ENCODE peak calls at places on chromosome 18, in five cellular contexts. One of them, this sample, is unnamed.

GRCh38 chr18:54881229-54881753 is 53.0 kb downstream of the RAB27B start:
- DNase-seq in astrocyte of the spinal cord: no peak
- DNase-seq in fibroblast of mammary gland: no peak
- DNase-seq in K562: no peak
- DNase-seq in right cardiac atrium: no peak
- DNase-seq in this sample: no peak

GRCh38 chr18:78649421-78649820 is 330.2 kb upstream of the SALL3 start:
- DNase-seq in astrocyte of the spinal cord: no peak
- DNase-seq in fibroblast of mammary gland: no peak
- DNase-seq in K562: no peak
- DNase-seq in right cardiac atrium: no peak
- DNase-seq in this sample: no peak

GRCh38 chr18:31386683-31387082 is 10.1 kb downstream of the DSG4 start:
- DNase-seq in astrocyte of the spinal cord: no peak
- DNase-seq in fibroblast of mammary gland: no peak
- DNase-seq in K562: no peak
- DNase-seq in right cardiac atrium: no peak
- DNase-seq in this sample: peak

GRCh38 chr18:76592981-76593381 is 97.9 kb upstream of the ZNF516 start:
- DNase-seq in astrocyte of the spinal cord: no peak
- DNase-seq in fibroblast of mammary gland: no peak
- DNase-seq in K562: no peak
- DNase-seq in right cardiac atrium: no peak
- DNase-seq in this sample: no peak

GRCh38 chr18:78722391-78722790 is 257.2 kb upstream of the SALL3 start:
- DNase-seq in astrocyte of the spinal cord: no peak
- DNase-seq in fibroblast of mammary gland: no peak
- DNase-seq in K562: no peak
- DNase-seq in right cardiac atrium: no peak
- DNase-seq in this sample: no peak

GRCh38 chr18:67302043-67302442 is 214.5 kb downstream of the DSEL start:
- DNase-seq in astrocyte of the spinal cord: peak
- DNase-seq in fibroblast of mammary gland: peak
- DNase-seq in K562: no peak
- DNase-seq in right cardiac atrium: no peak
- DNase-seq in this sample: no peak

GRCh38 chr18:44777429-44778192 is 96.9 kb downstream of the SETBP1 start:
- DNase-seq in astrocyte of the spinal cord: no peak
- DNase-seq in fibroblast of mammary gland: no peak
- DNase-seq in K562: no peak
- DNase-seq in right cardiac atrium: peak
- DNase-seq in this sample: no peak

GRCh38 chr18:36419913-36420531 is 122.5 kb downstream of the FHOD3 start:
- DNase-seq in astrocyte of the spinal cord: no peak
- DNase-seq in fibroblast of mammary gland: peak
- DNase-seq in K562: no peak
- DNase-seq in right cardiac atrium: no peak
- DNase-seq in this sample: no peak

GRCh38 chr18:73462092-73462491 is 594.3 kb upstream of the NETO1 start:
- DNase-seq in astrocyte of the spinal cord: peak
- DNase-seq in fibroblast of mammary gland: peak
- DNase-seq in K562: no peak
- DNase-seq in right cardiac atrium: no peak
- DNase-seq in this sample: no peak

GRCh38 chr18:55031979-55032378 is 72.7 kb upstream of the CCDC68 start:
- DNase-seq in astrocyte of the spinal cord: no peak
- DNase-seq in fibroblast of mammary gland: no peak
- DNase-seq in K562: no peak
- DNase-seq in right cardiac atrium: no peak
- DNase-seq in this sample: no peak

GRCh38 chr18:68735498-68736343 is 20.8 kb upstream of the TMX3 start:
- DNase-seq in astrocyte of the spinal cord: peak
- DNase-seq in fibroblast of mammary gland: peak
- DNase-seq in K562: peak
- DNase-seq in right cardiac atrium: no peak
- DNase-seq in this sample: peak

GRCh38 chr18:3604626-3605408 is 154.8 kb downstream of the TGIF1 start:
- DNase-seq in astrocyte of the spinal cord: peak
- DNase-seq in fibroblast of mammary gland: peak
- DNase-seq in K562: no peak
- DNase-seq in right cardiac atrium: no peak
- DNase-seq in this sample: no peak

GRCh38 chr18:51196811-51197660 is 445 bp downstream of the MEX3C start:
- DNase-seq in astrocyte of the spinal cord: peak
- DNase-seq in fibroblast of mammary gland: peak
- DNase-seq in K562: peak
- DNase-seq in right cardiac atrium: peak
- DNase-seq in this sample: peak

GRCh38 chr18:79581911-79582310 is 97.7 kb upstream of the CTDP1 start:
- DNase-seq in astrocyte of the spinal cord: no peak
- DNase-seq in fibroblast of mammary gland: no peak
- DNase-seq in K562: no peak
- DNase-seq in right cardiac atrium: peak
- DNase-seq in this sample: no peak

GRCh38 chr18:55880617-55881016 is 292.6 kb upstream of the TCF4 start:
- DNase-seq in astrocyte of the spinal cord: no peak
- DNase-seq in fibroblast of mammary gland: no peak
- DNase-seq in K562: no peak
- DNase-seq in right cardiac atrium: no peak
- DNase-seq in this sample: no peak

GRCh38 chr18:25229080-25229479 is 122.9 kb downstream of the ZNF521 start:
- DNase-seq in astrocyte of the spinal cord: peak
- DNase-seq in fibroblast of mammary gland: peak
- DNase-seq in K562: peak
- DNase-seq in right cardiac atrium: peak
- DNase-seq in this sample: no peak

GRCh38 chr18:25229858-25230257 is 122.1 kb downstream of the ZNF521 start:
- DNase-seq in astrocyte of the spinal cord: no peak
- DNase-seq in fibroblast of mammary gland: no peak
- DNase-seq in K562: no peak
- DNase-seq in right cardiac atrium: no peak
- DNase-seq in this sample: no peak

GRCh38 chr18:25231327-25231691 is 120.7 kb downstream of the ZNF521 start:
- DNase-seq in astrocyte of the spinal cord: no peak
- DNase-seq in fibroblast of mammary gland: no peak
- DNase-seq in K562: no peak
- DNase-seq in right cardiac atrium: peak
- DNase-seq in this sample: no peak

GRCh38 chr18:25228410-25228809 is 123.6 kb downstream of the ZNF521 start:
- DNase-seq in astrocyte of the spinal cord: no peak
- DNase-seq in fibroblast of mammary gland: no peak
- DNase-seq in K562: no peak
- DNase-seq in right cardiac atrium: no peak
- DNase-seq in this sample: no peak

DNA sequence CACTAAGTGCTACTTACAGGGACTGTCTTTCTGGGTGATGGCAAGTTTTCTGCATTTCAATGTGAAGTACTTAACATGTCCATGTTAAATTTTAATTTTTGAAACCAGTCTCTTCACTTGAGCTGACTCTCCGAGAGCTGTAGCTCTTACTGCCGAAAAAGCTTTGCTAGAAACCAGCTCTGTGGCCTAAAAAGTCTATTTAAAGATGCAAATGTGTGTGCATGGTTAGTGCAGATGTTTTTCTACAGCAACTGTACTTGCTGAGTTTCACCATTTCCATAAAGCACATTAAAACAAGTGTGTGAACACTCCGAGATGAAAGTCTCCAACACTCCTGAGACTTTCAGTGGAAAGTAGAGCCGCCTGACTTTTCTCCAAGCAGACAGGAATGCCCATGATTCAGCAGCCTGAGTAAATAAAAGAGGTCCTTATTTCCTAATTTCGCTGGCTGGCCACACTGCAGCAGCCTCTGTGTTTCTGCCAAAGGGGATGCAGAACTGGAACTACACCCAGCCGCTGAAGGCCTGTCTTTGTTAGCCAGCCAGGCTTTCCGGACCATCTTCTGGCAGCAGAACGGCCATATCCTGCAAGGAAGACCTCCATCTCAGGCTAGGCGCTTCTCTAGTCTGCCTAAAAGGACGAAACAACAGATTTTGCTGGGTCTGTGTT is 121.2 kb downstream of the ZNF521 start:
- DNase-seq in astrocyte of the spinal cord: peak
- DNase-seq in fibroblast of mammary gland: peak
- DNase-seq in K562: no peak
- DNase-seq in right cardiac atrium: peak
- DNase-seq in this sample: no peak
- H3K4me3 ChIP-seq in astrocyte of the spinal cord: no peak
- H3K4me3 ChIP-seq in fibroblast of mammary gland: no peak
- H3K4me3 ChIP-seq in K562: no peak
- H3K4me3 ChIP-seq in right cardiac atrium: no peak
- H3K4me3 ChIP-seq in this sample: no peak

GRCh38 chr18:62937065-62937464 is 221.7 kb downstream of the PHLPP1 start:
- DNase-seq in astrocyte of the spinal cord: no peak
- DNase-seq in fibroblast of mammary gland: peak
- DNase-seq in K562: no peak
- DNase-seq in right cardiac atrium: no peak
- DNase-seq in this sample: no peak

GRCh38 chr18:62938451-62938850 is 223.1 kb downstream of the PHLPP1 start:
- DNase-seq in astrocyte of the spinal cord: no peak
- DNase-seq in fibroblast of mammary gland: no peak
- DNase-seq in K562: no peak
- DNase-seq in right cardiac atrium: no peak
- DNase-seq in this sample: no peak

GRCh38 chr18:62938006-62938405 is 222.7 kb downstream of the PHLPP1 start:
- DNase-seq in astrocyte of the spinal cord: no peak
- DNase-seq in fibroblast of mammary gland: peak
- DNase-seq in K562: no peak
- DNase-seq in right cardiac atrium: no peak
- DNase-seq in this sample: no peak

GRCh38 chr18:62939925-62940324 is 224.6 kb downstream of the PHLPP1 start:
- DNase-seq in astrocyte of the spinal cord: no peak
- DNase-seq in fibroblast of mammary gland: no peak
- DNase-seq in K562: no peak
- DNase-seq in right cardiac atrium: no peak
- DNase-seq in this sample: no peak

DNA sequence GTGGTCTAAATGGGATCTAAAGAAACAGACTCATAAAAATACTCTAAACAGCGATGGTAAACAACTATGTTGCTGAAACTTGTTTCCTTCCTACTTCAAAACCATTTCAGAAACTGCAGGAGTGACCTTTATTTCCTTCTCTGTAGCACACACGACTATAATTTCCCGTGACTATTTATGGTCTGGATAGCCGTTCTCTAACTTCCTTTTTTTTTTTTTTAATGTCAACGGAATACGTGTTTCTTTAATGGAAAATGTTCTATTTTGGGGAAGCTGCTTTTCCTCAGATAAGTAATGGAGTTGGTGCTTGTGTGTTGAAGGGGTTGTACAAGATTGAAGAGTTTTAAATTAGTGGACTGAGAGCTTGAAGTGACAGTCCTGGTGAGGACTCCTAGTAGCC is 224.1 kb downstream of the PHLPP1 start:
- DNase-seq in astrocyte of the spinal cord: no peak
- DNase-seq in fibroblast of mammary gland: no peak
- DNase-seq in K562: no peak
- DNase-seq in right cardiac atrium: no peak
- DNase-seq in this sample: no peak
- H3K4me3 ChIP-seq in astrocyte of the spinal cord: no peak
- H3K4me3 ChIP-seq in fibroblast of mammary gland: no peak
- H3K4me3 ChIP-seq in K562: no peak
- H3K4me3 ChIP-seq in right cardiac atrium: peak
- H3K4me3 ChIP-seq in this sample: no peak

GRCh38 chr18:57809190-57809589 is 6.1 kb upstream of the ATP8B1 start:
- DNase-seq in astrocyte of the spinal cord: no peak
- DNase-seq in fibroblast of mammary gland: no peak
- DNase-seq in K562: no peak
- DNase-seq in right cardiac atrium: no peak
- DNase-seq in this sample: no peak

GRCh38 chr18:57806891-57807280 is 3.8 kb upstream of the ATP8B1 start:
- DNase-seq in astrocyte of the spinal cord: peak
- DNase-seq in fibroblast of mammary gland: peak
- DNase-seq in K562: no peak
- DNase-seq in right cardiac atrium: no peak
- DNase-seq in this sample: no peak

GRCh38 chr18:57805117-57805516 is 2.0 kb upstream of the ATP8B1 start:
- DNase-seq in astrocyte of the spinal cord: no peak
- DNase-seq in fibroblast of mammary gland: no peak
- DNase-seq in K562: no peak
- DNase-seq in right cardiac atrium: no peak
- DNase-seq in this sample: no peak

GRCh38 chr18:57806201-57806890 is 3.2 kb upstream of the ATP8B1 start:
- DNase-seq in astrocyte of the spinal cord: no peak
- DNase-seq in fibroblast of mammary gland: no peak
- DNase-seq in K562: no peak
- DNase-seq in right cardiac atrium: no peak
- DNase-seq in this sample: no peak

DNA sequence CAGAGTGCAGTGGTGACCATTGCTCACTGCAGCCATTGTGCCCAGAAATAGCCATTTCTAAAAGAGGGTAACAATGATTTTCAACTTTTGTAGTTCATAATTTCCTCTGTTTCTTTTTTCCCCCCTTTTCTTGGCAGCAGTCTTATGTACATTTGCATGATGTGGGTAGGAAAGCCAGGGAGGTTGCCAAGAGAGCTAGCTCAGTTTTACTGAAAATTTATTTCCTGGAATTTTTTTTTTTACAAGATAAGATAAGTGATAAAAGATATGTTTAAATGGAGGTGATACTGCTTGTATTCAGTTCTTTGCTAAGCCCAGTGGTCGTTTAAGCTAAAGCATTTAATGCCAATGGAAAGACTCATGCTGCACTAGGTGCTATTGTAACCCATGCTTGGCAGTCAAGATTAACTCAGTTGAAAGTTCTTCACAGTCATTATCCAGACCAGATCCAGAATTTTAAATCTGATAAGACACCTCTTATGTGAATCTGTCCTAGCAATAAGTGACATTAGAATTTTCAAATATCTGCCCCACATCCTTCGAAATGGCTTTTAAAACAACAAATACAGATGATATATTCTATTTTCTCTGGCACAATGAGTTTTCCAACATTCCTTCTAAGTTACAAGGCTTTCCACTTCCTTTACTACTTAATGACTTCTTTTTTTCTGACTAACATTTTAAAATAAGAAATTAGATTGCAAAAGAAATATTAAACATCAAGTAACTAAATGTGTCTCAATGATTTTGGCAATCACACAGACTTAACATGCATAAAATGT is 4.4 kb upstream of the ATP8B1 start:
- DNase-seq in astrocyte of the spinal cord: peak
- DNase-seq in fibroblast of mammary gland: peak
- DNase-seq in K562: no peak
- DNase-seq in right cardiac atrium: no peak
- DNase-seq in this sample: no peak
- H3K4me3 ChIP-seq in astrocyte of the spinal cord: no peak
- H3K4me3 ChIP-seq in fibroblast of mammary gland: peak
- H3K4me3 ChIP-seq in K562: no peak
- H3K4me3 ChIP-seq in right cardiac atrium: no peak
- H3K4me3 ChIP-seq in this sample: no peak

DNA sequence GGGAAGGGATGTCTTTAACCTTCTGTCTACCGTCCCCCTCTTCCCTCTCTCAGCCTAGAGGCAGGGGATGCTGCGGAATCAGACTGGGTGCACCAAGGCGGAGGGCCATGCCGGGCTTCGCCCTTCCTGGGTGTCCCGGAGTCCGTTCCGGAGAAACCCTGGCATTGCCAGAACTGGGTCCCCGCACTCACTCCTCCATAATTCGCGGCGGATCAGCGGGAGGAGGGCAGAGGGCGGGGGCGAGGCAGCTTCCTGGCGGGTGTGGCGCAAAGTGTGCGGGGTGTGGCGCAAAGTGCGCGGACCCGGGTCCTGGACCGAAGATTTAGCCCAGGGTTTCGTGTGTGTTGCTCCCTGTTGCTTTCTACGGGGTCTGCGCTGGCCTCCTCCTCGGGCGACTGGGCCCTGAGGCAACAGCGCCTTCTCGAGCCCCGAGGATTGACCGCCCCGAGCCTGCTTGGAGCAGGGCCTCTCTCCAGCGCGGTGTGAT is 12.4 kb upstream of the SKOR2 start:
- DNase-seq in astrocyte of the spinal cord: no peak
- DNase-seq in fibroblast of mammary gland: no peak
- DNase-seq in K562: no peak
- DNase-seq in right cardiac atrium: peak
- DNase-seq in this sample: no peak
- H3K4me3 ChIP-seq in astrocyte of the spinal cord: peak
- H3K4me3 ChIP-seq in fibroblast of mammary gland: peak
- H3K4me3 ChIP-seq in K562: no peak
- H3K4me3 ChIP-seq in right cardiac atrium: no peak
- H3K4me3 ChIP-seq in this sample: no peak